ENCODE peak calls at places on chromosome 3, in eight cellular contexts. B, Q, Z, J, T, R, Y and G are unnamed samples.

GRCh38 chr3:128547368-128547987 is 54.5 kb upstream of the GATA2 start:
- DNase-seq in B (peak; percentile 74), Q (no peak), Z (no peak), J (no peak), T (no peak), R (peak; percentile 67), Y (peak; percentile 62), G (no peak)

GRCh38 chr3:143207338-143207961 is 87.9 kb downstream of the CHST2 start:
- DNase-seq in B (peak; percentile 72), Q (no peak), Z (no peak), J (peak; percentile 96), T (no peak), R (peak; percentile 67), Y (peak; percentile 98), G (peak; percentile 83)

GRCh38 chr3:110519066-110519465 is 552.5 kb upstream of the NECTIN3 start:
- DNase-seq in B (no peak), Q (no peak), Z (no peak), J (no peak), T (no peak), R (no peak), Y (no peak), G (no peak)

GRCh38 chr3:181176610-181177009 is 187.1 kb upstream of the DNAJC19 start:
- DNase-seq in B (peak; percentile 65), Q (peak; percentile 70), Z (no peak), J (peak; percentile 39), T (peak; percentile 52), R (peak; percentile 0), Y (peak; percentile 51), G (peak; percentile 73)

GRCh38 chr3:103889675-103890074 is 1454.9 kb downstream of the ZPLD1 start:
- DNase-seq in B (no peak), Q (no peak), Z (no peak), J (no peak), T (no peak), R (no peak), Y (no peak), G (no peak)

GRCh38 chr3:183217548-183218321 is 35.3 kb upstream of the B3GNT5 start:
- DNase-seq in B (no peak), Q (no peak), Z (no peak), J (no peak), T (peak; percentile 23), R (no peak), Y (no peak), G (no peak)

GRCh38 chr3:47452460-47453215 is 23.1 kb downstream of the SCAP start:
- DNase-seq in B (no peak), Q (no peak), Z (no peak), J (no peak), T (no peak), R (no peak), Y (no peak), G (no peak)

GRCh38 chr3:77407454-77407853 is 367.6 kb downstream of the ROBO2 start:
- DNase-seq in B (no peak), Q (no peak), Z (no peak), J (no peak), T (no peak), R (no peak), Y (no peak), G (no peak)

GRCh38 chr3:54240319-54240718 is 118.0 kb downstream of the CACNA2D3 start:
- DNase-seq in B (no peak), Q (no peak), Z (no peak), J (no peak), T (no peak), R (no peak), Y (no peak), G (no peak)

GRCh38 chr3:112860898-112861297 is 14.2 kb upstream of the CD200R1L start:
- DNase-seq in B (no peak), Q (no peak), Z (no peak), J (no peak), T (no peak), R (no peak), Y (no peak), G (no peak)

GRCh38 chr3:144770813-144771400 is 799.3 kb downstream of the DIPK2A start:
- DNase-seq in B (peak; percentile 78), Q (no peak), Z (no peak), J (peak; percentile 71), T (no peak), R (peak; percentile 38), Y (peak; percentile 54), G (no peak)

GRCh38 chr3:168248383-168249047 is 152.8 kb upstream of the GOLIM4 start:
- DNase-seq in B (peak; percentile 44), Q (peak; percentile 66), Z (no peak), J (no peak), T (no peak), R (peak; percentile 47), Y (no peak), G (peak; percentile 11)

GRCh38 chr3:191958980-191959671 is 498.2 kb downstream of the PYDC2 start:
- DNase-seq in B (no peak), Q (no peak), Z (no peak), J (peak; percentile 4), T (no peak), R (no peak), Y (peak; percentile 48), G (no peak)